ENCODE peak calls at places on chromosomes 6 and 20, in eight cellular contexts. One of them, this sample, is unnamed.

GRCh38 chr6:83509416-83509815 is 2.9 kb upstream of the PRSS35 start:
- DNase-seq in dorsolateral prefrontal cortex: no peak
- DNase-seq in heart right ventricle: no peak
- DNase-seq in lung: no peak
- DNase-seq in astrocyte: peak
- DNase-seq in ascending aorta: no peak
- DNase-seq in AG04450: no peak
- DNase-seq in tibial artery: no peak
- DNase-seq in this sample: no peak

GRCh38 chr20:39874049-39874893 is 814.8 kb downstream of the MAFB start:
- DNase-seq in heart right ventricle: peak
- DNase-seq in ascending aorta: no peak
- DNase-seq in AG04450: peak
- DNase-seq in dorsolateral prefrontal cortex: no peak
- DNase-seq in lung: peak
- DNase-seq in tibial artery: peak
- DNase-seq in astrocyte: peak
- DNase-seq in this sample: peak

GRCh38 chr6:155128971-155129370 is 133.9 kb downstream of the TIAM2 start:
- DNase-seq in lung: no peak
- DNase-seq in heart right ventricle: no peak
- DNase-seq in AG04450: no peak
- DNase-seq in ascending aorta: no peak
- DNase-seq in astrocyte: no peak
- DNase-seq in tibial artery: no peak
- DNase-seq in dorsolateral prefrontal cortex: no peak
- DNase-seq in this sample: no peak

GRCh38 chr6:10495014-10495413 is 26.1 kb upstream of the GCNT2 start:
- DNase-seq in AG04450: no peak
- DNase-seq in lung: no peak
- DNase-seq in tibial artery: no peak
- DNase-seq in ascending aorta: no peak
- DNase-seq in heart right ventricle: no peak
- DNase-seq in dorsolateral prefrontal cortex: no peak
- DNase-seq in astrocyte: no peak
- DNase-seq in this sample: no peak

GRCh38 chr6:35489995-35490791 is 6.7 kb downstream of the TEAD3 start:
- DNase-seq in AG04450: peak
- DNase-seq in lung: no peak
- DNase-seq in dorsolateral prefrontal cortex: no peak
- DNase-seq in astrocyte: peak
- DNase-seq in heart right ventricle: peak
- DNase-seq in ascending aorta: peak
- DNase-seq in tibial artery: peak
- DNase-seq in this sample: peak

GRCh38 chr6:1607557-1608221 is 2.0 kb upstream of the FOXC1 start:
- DNase-seq in tibial artery: peak
- DNase-seq in heart right ventricle: no peak
- DNase-seq in ascending aorta: no peak
- DNase-seq in lung: no peak
- DNase-seq in AG04450: no peak
- DNase-seq in astrocyte: no peak
- DNase-seq in dorsolateral prefrontal cortex: no peak
- DNase-seq in this sample: no peak

GRCh38 chr6:43669050-43669921 is 18.3 kb downstream of the MRPS18A start:
- DNase-seq in astrocyte: peak
- DNase-seq in AG04450: no peak
- DNase-seq in tibial artery: peak
- DNase-seq in lung: no peak
- DNase-seq in heart right ventricle: peak
- DNase-seq in ascending aorta: no peak
- DNase-seq in dorsolateral prefrontal cortex: peak
- DNase-seq in this sample: peak

GRCh38 chr6:134995536-134995935 is 45.6 kb upstream of the ALDH8A1 start:
- DNase-seq in lung: no peak
- DNase-seq in tibial artery: no peak
- DNase-seq in dorsolateral prefrontal cortex: no peak
- DNase-seq in ascending aorta: no peak
- DNase-seq in AG04450: no peak
- DNase-seq in heart right ventricle: no peak
- DNase-seq in astrocyte: no peak
- DNase-seq in this sample: no peak

GRCh38 chr6:141265748-141266647 is 866.7 kb upstream of the GJE1 start:
- DNase-seq in AG04450: no peak
- DNase-seq in dorsolateral prefrontal cortex: no peak
- DNase-seq in heart right ventricle: no peak
- DNase-seq in ascending aorta: no peak
- DNase-seq in tibial artery: no peak
- DNase-seq in lung: no peak
- DNase-seq in astrocyte: peak
- DNase-seq in this sample: no peak

GRCh38 chr6:5506149-5506548 is 244.8 kb downstream of the FARS2 start:
- DNase-seq in heart right ventricle: no peak
- DNase-seq in AG04450: no peak
- DNase-seq in ascending aorta: no peak
- DNase-seq in lung: no peak
- DNase-seq in astrocyte: no peak
- DNase-seq in dorsolateral prefrontal cortex: no peak
- DNase-seq in tibial artery: no peak
- DNase-seq in this sample: no peak

GRCh38 chr20:49484180-49485140 is 2.0 kb upstream of the KCNB1 start:
- DNase-seq in heart right ventricle: peak
- DNase-seq in lung: peak
- DNase-seq in ascending aorta: no peak
- DNase-seq in astrocyte: peak
- DNase-seq in dorsolateral prefrontal cortex: peak
- DNase-seq in tibial artery: peak
- DNase-seq in AG04450: peak
- DNase-seq in this sample: peak

GRCh38 chr20:52923123-52923543 is 49.0 kb upstream of the TSHZ2 start:
- DNase-seq in tibial artery: no peak
- DNase-seq in astrocyte: peak
- DNase-seq in ascending aorta: no peak
- DNase-seq in AG04450: no peak
- DNase-seq in dorsolateral prefrontal cortex: no peak
- DNase-seq in heart right ventricle: no peak
- DNase-seq in lung: no peak
- DNase-seq in this sample: no peak

GRCh38 chr20:14234666-14235295 is 102.6 kb downstream of the FLRT3 start:
- DNase-seq in lung: no peak
- DNase-seq in tibial artery: no peak
- DNase-seq in AG04450: no peak
- DNase-seq in heart right ventricle: no peak
- DNase-seq in ascending aorta: no peak
- DNase-seq in astrocyte: peak
- DNase-seq in dorsolateral prefrontal cortex: no peak
- DNase-seq in this sample: no peak

GRCh38 chr6:90082847-90083246 is 188.6 kb downstream of the GJA10 start:
- DNase-seq in astrocyte: no peak
- DNase-seq in heart right ventricle: no peak
- DNase-seq in lung: no peak
- DNase-seq in tibial artery: no peak
- DNase-seq in dorsolateral prefrontal cortex: no peak
- DNase-seq in AG04450: no peak
- DNase-seq in ascending aorta: no peak
- DNase-seq in this sample: no peak

GRCh38 chr20:53901064-53901463 is 169.3 kb downstream of the BCAS1 start:
- DNase-seq in lung: no peak
- DNase-seq in ascending aorta: no peak
- DNase-seq in astrocyte: peak
- DNase-seq in AG04450: no peak
- DNase-seq in heart right ventricle: no peak
- DNase-seq in dorsolateral prefrontal cortex: no peak
- DNase-seq in tibial artery: no peak
- DNase-seq in this sample: no peak

GRCh38 chr6:30964075-30964474 is 19.4 kb upstream of the MUC21 start:
- DNase-seq in heart right ventricle: no peak
- DNase-seq in dorsolateral prefrontal cortex: no peak
- DNase-seq in lung: no peak
- DNase-seq in ascending aorta: no peak
- DNase-seq in AG04450: no peak
- DNase-seq in astrocyte: peak
- DNase-seq in tibial artery: no peak
- DNase-seq in this sample: no peak

GRCh38 chr6:170265655-170266054 is 25.2 kb downstream of the DLL1 start:
- DNase-seq in tibial artery: no peak
- DNase-seq in heart right ventricle: peak
- DNase-seq in dorsolateral prefrontal cortex: peak
- DNase-seq in ascending aorta: no peak
- DNase-seq in astrocyte: no peak
- DNase-seq in AG04450: no peak
- DNase-seq in lung: no peak
- DNase-seq in this sample: no peak
- H3K27ac ChIP-seq in tibial artery: no peak
- H3K27ac ChIP-seq in heart right ventricle: peak
- H3K27ac ChIP-seq in dorsolateral prefrontal cortex: peak
- H3K27ac ChIP-seq in ascending aorta: no peak
- H3K27ac ChIP-seq in astrocyte: no peak
- H3K27ac ChIP-seq in AG04450: no peak
- H3K27ac ChIP-seq in lung: peak
- H3K27ac ChIP-seq in this sample: no peak

GRCh38 chr6:127192911-127193503 is 73.7 kb upstream of the RNF146 start:
- DNase-seq in heart right ventricle: no peak
- DNase-seq in ascending aorta: no peak
- DNase-seq in tibial artery: no peak
- DNase-seq in dorsolateral prefrontal cortex: no peak
- DNase-seq in lung: no peak
- DNase-seq in astrocyte: no peak
- DNase-seq in AG04450: no peak
- DNase-seq in this sample: no peak

GRCh38 chr6:127191716-127192115 is 73.2 kb downstream of the RSPO3 start:
- DNase-seq in ascending aorta: no peak
- DNase-seq in heart right ventricle: no peak
- DNase-seq in AG04450: no peak
- DNase-seq in tibial artery: no peak
- DNase-seq in dorsolateral prefrontal cortex: no peak
- DNase-seq in lung: no peak
- DNase-seq in astrocyte: peak
- DNase-seq in this sample: no peak

GRCh38 chr6:127199470-127199869 is 67.2 kb upstream of the RNF146 start:
- DNase-seq in heart right ventricle: no peak
- DNase-seq in tibial artery: no peak
- DNase-seq in ascending aorta: no peak
- DNase-seq in lung: no peak
- DNase-seq in AG04450: no peak
- DNase-seq in dorsolateral prefrontal cortex: no peak
- DNase-seq in astrocyte: no peak
- DNase-seq in this sample: no peak

GRCh38 chr6:127198549-127198948 is 68.1 kb upstream of the RNF146 start:
- DNase-seq in lung: no peak
- DNase-seq in astrocyte: no peak
- DNase-seq in tibial artery: no peak
- DNase-seq in AG04450: no peak
- DNase-seq in dorsolateral prefrontal cortex: no peak
- DNase-seq in ascending aorta: no peak
- DNase-seq in heart right ventricle: no peak
- DNase-seq in this sample: no peak

GRCh38 chr6:127195833-127196232 is 70.8 kb upstream of the RNF146 start:
- DNase-seq in AG04450: no peak
- DNase-seq in tibial artery: no peak
- DNase-seq in heart right ventricle: no peak
- DNase-seq in lung: no peak
- DNase-seq in dorsolateral prefrontal cortex: no peak
- DNase-seq in astrocyte: no peak
- DNase-seq in ascending aorta: no peak
- DNase-seq in this sample: no peak
- H3K27ac ChIP-seq in AG04450: no peak
- H3K27ac ChIP-seq in tibial artery: no peak
- H3K27ac ChIP-seq in heart right ventricle: no peak
- H3K27ac ChIP-seq in lung: no peak
- H3K27ac ChIP-seq in dorsolateral prefrontal cortex: no peak
- H3K27ac ChIP-seq in astrocyte: no peak
- H3K27ac ChIP-seq in ascending aorta: no peak
- H3K27ac ChIP-seq in this sample: no peak

GRCh38 chr6:13924146-13924948 is 405 bp upstream of the RNF182 start:
- DNase-seq in lung: no peak
- DNase-seq in ascending aorta: no peak
- DNase-seq in heart right ventricle: peak
- DNase-seq in dorsolateral prefrontal cortex: peak
- DNase-seq in AG04450: no peak
- DNase-seq in astrocyte: peak
- DNase-seq in tibial artery: peak
- DNase-seq in this sample: no peak

GRCh38 chr6:13924949-13925881 is at the start of gene RNF182:
- DNase-seq in ascending aorta: no peak
- DNase-seq in tibial artery: no peak
- DNase-seq in astrocyte: no peak
- DNase-seq in dorsolateral prefrontal cortex: no peak
- DNase-seq in heart right ventricle: no peak
- DNase-seq in lung: no peak
- DNase-seq in AG04450: no peak
- DNase-seq in this sample: no peak

GRCh38 chr6:13926378-13926777 is 1.6 kb downstream of the RNF182 start:
- DNase-seq in lung: no peak
- DNase-seq in dorsolateral prefrontal cortex: no peak
- DNase-seq in tibial artery: no peak
- DNase-seq in astrocyte: no peak
- DNase-seq in ascending aorta: no peak
- DNase-seq in heart right ventricle: no peak
- DNase-seq in AG04450: no peak
- DNase-seq in this sample: no peak

GRCh38 chr6:13929196-13929595 is 4.4 kb downstream of the RNF182 start:
- DNase-seq in ascending aorta: no peak
- DNase-seq in lung: no peak
- DNase-seq in dorsolateral prefrontal cortex: no peak
- DNase-seq in AG04450: no peak
- DNase-seq in astrocyte: no peak
- DNase-seq in heart right ventricle: no peak
- DNase-seq in tibial artery: no peak
- DNase-seq in this sample: no peak

GRCh38 chr6:13927203-13927602 is 2.5 kb downstream of the RNF182 start:
- DNase-seq in ascending aorta: no peak
- DNase-seq in AG04450: no peak
- DNase-seq in heart right ventricle: no peak
- DNase-seq in dorsolateral prefrontal cortex: no peak
- DNase-seq in astrocyte: no peak
- DNase-seq in tibial artery: no peak
- DNase-seq in lung: no peak
- DNase-seq in this sample: no peak
- H3K27ac ChIP-seq in ascending aorta: no peak
- H3K27ac ChIP-seq in AG04450: no peak
- H3K27ac ChIP-seq in heart right ventricle: no peak
- H3K27ac ChIP-seq in dorsolateral prefrontal cortex: no peak
- H3K27ac ChIP-seq in astrocyte: no peak
- H3K27ac ChIP-seq in tibial artery: no peak
- H3K27ac ChIP-seq in lung: no peak
- H3K27ac ChIP-seq in this sample: no peak

GRCh38 chr6:158058156-158058723 is 76.6 kb downstream of the SYNJ2 start:
- DNase-seq in astrocyte: no peak
- DNase-seq in dorsolateral prefrontal cortex: no peak
- DNase-seq in tibial artery: no peak
- DNase-seq in AG04450: no peak
- DNase-seq in ascending aorta: no peak
- DNase-seq in lung: no peak
- DNase-seq in heart right ventricle: no peak
- DNase-seq in this sample: no peak
- H3K27ac ChIP-seq in astrocyte: peak
- H3K27ac ChIP-seq in dorsolateral prefrontal cortex: no peak
- H3K27ac ChIP-seq in tibial artery: peak
- H3K27ac ChIP-seq in AG04450: no peak
- H3K27ac ChIP-seq in ascending aorta: peak
- H3K27ac ChIP-seq in lung: no peak
- H3K27ac ChIP-seq in heart right ventricle: no peak
- H3K27ac ChIP-seq in this sample: peak